ENCODE peak calls at places on chromosomes 16 and 17, in four cellular contexts. U, W, X and D are unnamed samples.

GRCh38 chr17:14301279-14301760 is 439 bp downstream of the HS3ST3B1 start:
- DNase-seq in U (no peak), W (peak), X (peak), D (peak)

GRCh38 chr17:65856865-65857264 is 295.4 kb upstream of the AXIN2 start:
- DNase-seq in U (no peak), W (no peak), X (no peak), D (no peak)

GRCh38 chr17:7060165-7060890 is 16.4 kb upstream of the SLC16A11 start:
- DNase-seq in U (no peak), W (no peak), X (no peak), D (no peak)

GRCh38 chr16:11117576-11118211 is 138.3 kb downstream of the SOCS1 start:
- DNase-seq in U (no peak), W (no peak), X (no peak), D (no peak)

GRCh38 chr17:78555741-78556401 is 21.3 kb downstream of the DNAH17 start:
- DNase-seq in U (no peak), W (no peak), X (no peak), D (no peak)

GRCh38 chr17:68709995-68710780 is 109.0 kb upstream of the FAM20A start:
- DNase-seq in U (no peak), W (no peak), X (no peak), D (no peak)

GRCh38 chr16:46859719-46860152 is 24.4 kb upstream of the GPT2 start:
- DNase-seq in U (no peak), W (no peak), X (no peak), D (no peak)

GRCh38 chr17:57940217-57940616 is 15.0 kb downstream of the CUEDC1 start:
- DNase-seq in U (peak), W (no peak), X (no peak), D (no peak)

GRCh38 chr17:79977711-79978544 is 57.7 kb downstream of the TBC1D16 start:
- DNase-seq in U (peak), W (no peak), X (no peak), D (no peak)

GRCh38 chr17:44304651-44305050 is 3.8 kb upstream of the RUNDC3A start:
- DNase-seq in U (no peak), W (no peak), X (no peak), D (no peak)

GRCh38 chr17:79844869-79845600 is 5.8 kb upstream of the CBX4 start:
- DNase-seq in U (peak), W (peak), X (no peak), D (peak)

GRCh38 chr17:77504652-77505459 is 364.1 kb downstream of the SEC14L1 start:
- DNase-seq in U (no peak), W (no peak), X (no peak), D (no peak)

GRCh38 chr17:63820963-63821561 is 6.2 kb upstream of the PSMC5 start:
- DNase-seq in U (no peak), W (no peak), X (no peak), D (no peak)

GRCh38 chr16:46817961-46818360 is 13.0 kb downstream of the C16orf87 start:
- DNase-seq in U (no peak), W (no peak), X (no peak), D (no peak)

GRCh38 chr16:55641430-55642056 is 14.2 kb upstream of the SLC6A2 start:
- DNase-seq in U (peak), W (no peak), X (no peak), D (no peak)

GRCh38 chr16:55642611-55643010 is 13.2 kb upstream of the SLC6A2 start:
- DNase-seq in U (no peak), W (no peak), X (no peak), D (no peak)

GRCh38 chr16:55640714-55641327 is 15.0 kb upstream of the SLC6A2 start:
- DNase-seq in U (peak), W (no peak), X (no peak), D (no peak)

GRCh38 chr16:55645986-55646385 is 9.8 kb upstream of the SLC6A2 start:
- DNase-seq in U (peak), W (no peak), X (no peak), D (no peak)

GRCh38 chr16:55643161-55643970 is 12.4 kb upstream of the SLC6A2 start:
- DNase-seq in U (peak), W (no peak), X (peak), D (no peak)
- TF ChIP-seq CTCF in U (no peak), W (no peak), X (no peak), D (no peak)

DNA sequence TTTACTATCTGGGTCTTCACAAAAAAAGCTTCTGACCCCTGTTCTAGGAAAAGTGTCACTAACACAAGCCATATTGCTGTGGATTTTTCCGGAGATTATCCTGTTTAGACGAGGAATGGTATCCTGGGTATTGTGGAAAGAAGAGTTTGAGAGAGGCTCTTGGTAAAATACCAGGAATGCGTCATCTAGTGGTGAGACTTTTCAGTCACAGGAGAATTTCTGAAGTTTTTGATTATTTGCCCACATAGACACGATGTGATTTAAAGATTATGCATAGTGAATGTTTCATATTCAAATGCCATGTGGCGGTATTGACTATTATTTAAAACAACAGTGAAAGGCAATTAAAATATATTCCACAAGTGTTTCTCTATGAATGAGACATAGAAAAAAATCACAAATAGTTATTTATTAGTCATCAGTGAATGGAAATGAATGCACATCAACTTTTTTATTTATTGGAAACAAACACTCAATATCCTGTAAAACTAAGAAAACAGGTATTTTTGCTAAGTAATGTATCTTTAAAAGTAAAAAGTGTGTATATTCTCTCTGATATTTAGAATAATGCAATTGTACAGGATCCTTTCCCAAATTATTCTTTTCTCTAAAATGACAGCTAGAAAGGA is 7.8 kb downstream of the KRT28 start:
- DNase-seq in U (no peak), W (no peak), X (no peak), D (no peak)
- TF ChIP-seq CTCF in U (peak), W (peak), X (peak), D (no peak)

DNA sequence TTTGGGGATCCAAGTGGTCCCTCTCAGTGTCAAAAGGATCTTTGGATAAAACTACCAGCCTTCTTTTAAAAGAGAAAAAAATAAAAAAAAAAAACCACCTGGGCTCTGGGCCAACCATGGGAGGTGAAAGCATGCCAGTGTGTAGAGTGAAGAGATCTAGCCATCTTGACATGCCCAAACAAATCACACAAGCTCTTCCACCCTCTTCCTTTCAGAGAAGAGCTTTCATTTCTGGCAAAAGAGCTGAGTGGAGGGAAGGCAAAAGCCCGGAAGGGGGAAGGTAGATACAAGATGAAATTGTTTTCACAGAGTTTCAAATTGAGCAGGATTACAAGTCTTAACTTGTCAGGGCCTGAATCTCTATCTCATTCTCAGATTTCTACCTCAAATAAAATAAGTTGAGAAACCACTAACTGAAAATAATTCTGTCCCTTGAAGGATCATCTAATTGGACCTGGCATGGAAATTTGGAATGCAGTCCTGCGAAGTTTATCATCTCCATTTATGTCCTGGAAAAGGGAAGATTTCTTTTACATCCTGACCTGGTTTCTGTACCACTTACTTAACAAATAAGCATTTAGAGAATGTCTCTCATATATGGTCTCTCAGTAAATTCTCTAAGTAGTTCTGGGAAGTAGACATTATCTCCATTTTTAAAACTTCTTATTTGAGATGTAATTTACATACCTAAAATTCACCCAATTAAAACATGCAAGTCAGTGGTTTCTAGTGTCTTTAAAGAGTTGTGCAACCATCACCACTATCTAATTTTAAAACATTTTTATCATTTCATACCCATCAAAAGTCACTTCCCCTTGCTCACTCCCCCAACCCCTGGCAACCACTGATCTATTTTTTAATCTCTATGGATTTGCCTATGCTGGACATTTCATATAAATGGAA is 93.6 kb downstream of the TANGO6 start:
- DNase-seq in U (no peak), W (no peak), X (no peak), D (no peak)
- TF ChIP-seq CTCF in U (no peak), W (no peak), X (no peak), D (no peak)

DNA sequence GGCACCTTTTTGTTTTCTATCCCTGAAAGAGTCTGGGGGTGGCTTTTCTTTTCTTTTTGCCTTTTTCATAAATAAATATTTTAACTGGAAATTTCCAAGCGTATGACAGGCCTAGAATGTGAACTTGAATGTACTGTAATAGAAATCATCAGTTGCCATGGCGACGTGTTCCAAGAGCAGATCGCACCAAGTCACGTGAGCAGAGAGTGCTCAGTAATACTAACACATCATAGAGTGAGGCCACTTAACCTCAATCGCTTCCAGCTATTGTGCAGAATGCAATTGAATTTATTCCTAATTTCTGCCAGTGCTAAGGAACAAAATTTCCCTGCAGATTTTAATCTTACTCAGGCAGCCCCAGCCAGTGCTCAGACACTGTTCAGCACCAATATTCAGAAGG is 26.1 kb upstream of the PMFBP1 start:
- DNase-seq in U (no peak), W (no peak), X (no peak), D (no peak)
- TF ChIP-seq CTCF in U (no peak), W (no peak), X (no peak), D (no peak)

GRCh38 chr16:85019659-85020245 is 7.8 kb upstream of the KIAA0513 start:
- DNase-seq in U (no peak), W (no peak), X (no peak), D (no peak)

GRCh38 chr16:85018529-85019236 is 7.3 kb upstream of the ZDHHC7 start:
- DNase-seq in U (no peak), W (no peak), X (no peak), D (no peak)

GRCh38 chr16:85015481-85016177 is 4.3 kb upstream of the ZDHHC7 start:
- DNase-seq in U (no peak), W (no peak), X (no peak), D (no peak)

GRCh38 chr16:85017603-85018002 is 6.3 kb upstream of the ZDHHC7 start:
- DNase-seq in U (no peak), W (no peak), X (no peak), D (no peak)

DNA sequence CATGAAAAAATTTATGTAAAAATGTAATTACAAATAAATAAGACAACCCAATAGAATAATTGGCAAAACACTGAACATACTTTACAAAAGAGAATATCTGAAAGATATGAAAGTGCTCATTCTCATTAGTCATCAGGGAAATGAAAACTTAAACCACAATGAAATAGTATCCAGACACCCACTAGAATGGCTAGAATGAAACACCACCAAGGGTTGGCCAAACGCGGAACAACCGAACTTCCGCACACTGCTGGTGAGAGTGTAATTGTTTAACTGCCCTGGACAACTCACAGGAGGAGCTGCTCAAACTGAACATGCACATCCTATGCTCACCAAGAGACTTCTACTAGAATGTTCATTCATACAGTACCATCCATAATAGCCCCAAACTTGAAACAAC is 5.8 kb upstream of the ZDHHC7 start:
- DNase-seq in U (no peak), W (no peak), X (no peak), D (no peak)
- TF ChIP-seq CTCF in U (no peak), W (no peak), X (no peak), D (no peak)

DNA sequence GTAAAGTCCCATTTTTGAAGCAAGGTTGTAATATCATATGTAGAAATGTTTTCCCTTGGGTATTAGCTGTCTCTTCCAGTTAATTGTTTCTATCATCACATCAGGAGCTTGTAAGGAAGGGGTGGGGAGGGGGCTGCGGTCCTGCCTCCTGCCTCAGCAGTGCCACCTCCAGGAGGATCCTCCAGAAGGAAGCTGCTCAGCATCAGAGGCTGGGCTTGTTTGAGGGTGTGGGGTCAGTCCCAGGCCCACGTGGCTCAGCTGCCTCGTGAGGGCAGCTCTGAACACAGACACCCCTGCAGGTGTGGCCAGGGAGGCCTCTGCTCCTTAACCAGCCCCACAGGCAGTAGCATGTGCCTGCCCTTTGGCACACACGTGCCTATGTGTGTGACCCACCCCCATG is 46.2 kb downstream of the MRM1 start:
- DNase-seq in U (peak), W (no peak), X (no peak), D (no peak)
- TF ChIP-seq CTCF in U (peak), W (no peak), X (no peak), D (no peak)